ENCODE peak calls at places on chromosomes 2 and 18, in six cellular contexts. P is AG04449, I is keratinocyte, X is GM10248, O is NB4, F is WTC11. N is an unnamed sample.

GRCh38 chr18:23693849-23694248 is 4.6 kb downstream of the LAMA3 start:
- DNase-seq in P (no peak), I (no peak), X (no peak), O (no peak), F (no peak), N (no peak)

GRCh38 chr2:70510213-70510820 is 43.3 kb downstream of the TGFA start:
- DNase-seq in P (no peak), I (no peak), X (no peak), O (peak), F (no peak), N (no peak)

GRCh38 chr18:78069784-78070664 is 820.4 kb downstream of the GALR1 start:
- DNase-seq in P (no peak), I (no peak), X (no peak), O (no peak), F (no peak), N (no peak)

GRCh38 chr18:4125246-4125938 is 329.7 kb downstream of the DLGAP1 start:
- DNase-seq in P (no peak), I (no peak), X (no peak), O (no peak), F (no peak), N (no peak)

GRCh38 chr2:124112966-124113365 is 87.9 kb downstream of the CNTNAP5 start:
- DNase-seq in P (no peak), I (no peak), X (no peak), O (no peak), F (no peak), N (no peak)

GRCh38 chr2:3486047-3487027 is 33.0 kb downstream of the ADI1 start:
- DNase-seq in P (no peak), I (no peak), X (no peak), O (no peak), F (no peak), N (no peak)

GRCh38 chr18:33802955-33803354 is 224.9 kb downstream of the ASXL3 start:
- DNase-seq in P (no peak), I (no peak), X (no peak), O (no peak), F (no peak), N (no peak)

GRCh38 chr2:25323612-25324189 is 18.0 kb downstream of the DNMT3A start:
- DNase-seq in P (no peak), I (no peak), X (no peak), O (no peak), F (no peak), N (no peak)

GRCh38 chr2:217370391-217370790 is 510.5 kb upstream of the TNP1 start:
- DNase-seq in P (no peak), I (peak), X (no peak), O (peak), F (no peak), N (peak)

GRCh38 chr2:96251721-96252292 is 14.0 kb downstream of the TMEM127 start:
- DNase-seq in P (peak), I (no peak), X (no peak), O (peak), F (peak), N (peak)

GRCh38 chr18:60411715-60412114 is 39.1 kb upstream of the MC4R start:
- DNase-seq in P (no peak), I (no peak), X (no peak), O (peak), F (peak), N (no peak)

GRCh38 chr18:43800584-43800983 is 523.3 kb upstream of the SYT4 start:
- DNase-seq in P (no peak), I (no peak), X (no peak), O (no peak), F (no peak), N (no peak)

GRCh38 chr2:237818066-237818473 is 19.5 kb downstream of the RBM44 start:
- DNase-seq in P (peak), I (peak), X (no peak), O (peak), F (no peak), N (peak)

GRCh38 chr18:48866028-48866733 is 84.6 kb downstream of the SMAD7 start:
- DNase-seq in P (peak), I (no peak), X (no peak), O (no peak), F (no peak), N (no peak)

N was measured in GM04503.